ENCODE peak calls at places on chromosome 17, in nine cellular contexts. N is adrenal gland, F is AG09319, O is B cell, S is GM12865, T is osteoblast, W is choroid plexus epithelial cell, D is cardiac muscle cell, I is HFFc6. G is an unnamed sample.

GRCh38 chr17:45413498-45413923 is 19.2 kb downstream of the ARHGAP27 start:
- DNase-seq in N (no peak), F (no peak), O (peak; percentile 84), S (no peak), T (peak; percentile 47), W (no peak), D (no peak), I (no peak), G (no peak)

GRCh38 chr17:77020973-77021372 is 119.8 kb upstream of the SEC14L1 start:
- DNase-seq in N (no peak), F (no peak), O (no peak), S (no peak), T (no peak), W (no peak), D (no peak), I (no peak), G (no peak)

GRCh38 chr17:15351925-15352324 is 10.5 kb upstream of the TEKT3 start:
- DNase-seq in N (peak; percentile 48), F (peak; percentile 56), O (no peak), S (no peak), T (peak; percentile 92), W (peak; percentile 85), D (no peak), I (peak; percentile 55), G (no peak)

GRCh38 chr17:74822329-74823175 is 37.1 kb downstream of the GRIN2C start:
- DNase-seq in N (no peak), F (no peak), O (no peak), S (no peak), T (no peak), W (no peak), D (no peak), I (no peak), G (no peak)

GRCh38 chr17:74977802-74978201 is 5.2 kb upstream of the HID1 start:
- DNase-seq in N (no peak), F (no peak), O (no peak), S (no peak), T (peak; percentile 76), W (no peak), D (no peak), I (no peak), G (no peak)

GRCh38 chr17:31802502-31802901 is 56.5 kb downstream of the COPRS start:
- DNase-seq in N (no peak), F (no peak), O (no peak), S (peak; percentile 51), T (no peak), W (peak; percentile 20), D (peak; percentile 5), I (no peak), G (no peak)

GRCh38 chr17:53626286-53626685 is 196.4 kb upstream of the KIF2B start:
- DNase-seq in N (no peak), F (no peak), O (no peak), S (no peak), T (peak; percentile 71), W (peak; percentile 13), D (no peak), I (peak; percentile 11), G (no peak)

GRCh38 chr17:79573196-79573929 is 37.5 kb downstream of the RBFOX3 start:
- DNase-seq in N (no peak), F (no peak), O (no peak), S (no peak), T (peak; percentile 52), W (no peak), D (no peak), I (no peak), G (peak; percentile 46)

GRCh38 chr17:40033339-40033738 is 18.1 kb downstream of the CSF3 start:
- DNase-seq in N (no peak), F (no peak), O (no peak), S (no peak), T (no peak), W (no peak), D (no peak), I (no peak), G (no peak)

GRCh38 chr17:41691031-41691777 is 2.5 kb downstream of the EIF1 start:
- DNase-seq in N (no peak), F (no peak), O (no peak), S (no peak), T (no peak), W (peak; percentile 20), D (no peak), I (no peak), G (no peak)

GRCh38 chr17:11944587-11944986 is 52.7 kb downstream of the ZNF18 start:
- DNase-seq in N (no peak), F (no peak), O (no peak), S (no peak), T (peak; percentile 42), W (no peak), D (no peak), I (no peak), G (no peak)

GRCh38 chr17:66302761-66303626 is 581 bp downstream of the PRKCA start:
- DNase-seq in N (peak; percentile 72), F (no peak), O (no peak), S (peak; percentile 37), T (peak; percentile 77), W (peak; percentile 43), D (peak; percentile 73), I (peak; percentile 25), G (no peak)

GRCh38 chr17:76781056-76781982 is 43.4 kb downstream of the MFSD11 start:
- DNase-seq in N (no peak), F (no peak), O (no peak), S (peak; percentile 3), T (no peak), W (peak; percentile 23), D (peak; percentile 46), I (no peak), G (no peak)

GRCh38 chr17:19341641-19342610 is 20.6 kb downstream of the B9D1 start:
- DNase-seq in N (peak; percentile 16), F (no peak), O (no peak), S (no peak), T (peak; percentile 95), W (peak; percentile 33), D (peak; percentile 57), I (no peak), G (peak; percentile 60)

GRCh38 chr17:36507266-36507665 is 20.8 kb downstream of the ZNHIT3 start:
- DNase-seq in N (no peak), F (no peak), O (no peak), S (no peak), T (no peak), W (no peak), D (no peak), I (no peak), G (no peak)

GRCh38 chr17:76477576-76477975 is 10.2 kb downstream of the AANAT start:
- DNase-seq in N (no peak), F (no peak), O (no peak), S (no peak), T (no peak), W (no peak), D (no peak), I (no peak), G (no peak)

GRCh38 chr17:45824901-45825492 is 19.7 kb upstream of the SPPL2C start:
- DNase-seq in N (no peak), F (no peak), O (no peak), S (no peak), T (no peak), W (no peak), D (no peak), I (no peak), G (no peak)

GRCh38 chr17:82843904-82844640 is 4.2 kb upstream of the ZNF750 start:
- DNase-seq in N (no peak), F (no peak), O (no peak), S (peak; percentile 46), T (peak; percentile 19), W (no peak), D (no peak), I (no peak), G (peak; percentile 68)

GRCh38 chr17:82844796-82845162 is 5.0 kb upstream of the ZNF750 start:
- DNase-seq in N (no peak), F (no peak), O (no peak), S (no peak), T (peak; percentile 46), W (no peak), D (no peak), I (no peak), G (peak; percentile 56)

GRCh38 chr17:82845163-82845807 is 5.5 kb upstream of the ZNF750 start:
- DNase-seq in N (no peak), F (no peak), O (no peak), S (no peak), T (peak; percentile 2), W (peak; percentile 74), D (no peak), I (no peak), G (peak; percentile 84)

GRCh38 chr17:82848022-82848592 is 8.3 kb upstream of the ZNF750 start:
- DNase-seq in N (no peak), F (no peak), O (no peak), S (no peak), T (peak; percentile 93), W (peak; percentile 90), D (no peak), I (no peak), G (peak; percentile 68)

DNA sequence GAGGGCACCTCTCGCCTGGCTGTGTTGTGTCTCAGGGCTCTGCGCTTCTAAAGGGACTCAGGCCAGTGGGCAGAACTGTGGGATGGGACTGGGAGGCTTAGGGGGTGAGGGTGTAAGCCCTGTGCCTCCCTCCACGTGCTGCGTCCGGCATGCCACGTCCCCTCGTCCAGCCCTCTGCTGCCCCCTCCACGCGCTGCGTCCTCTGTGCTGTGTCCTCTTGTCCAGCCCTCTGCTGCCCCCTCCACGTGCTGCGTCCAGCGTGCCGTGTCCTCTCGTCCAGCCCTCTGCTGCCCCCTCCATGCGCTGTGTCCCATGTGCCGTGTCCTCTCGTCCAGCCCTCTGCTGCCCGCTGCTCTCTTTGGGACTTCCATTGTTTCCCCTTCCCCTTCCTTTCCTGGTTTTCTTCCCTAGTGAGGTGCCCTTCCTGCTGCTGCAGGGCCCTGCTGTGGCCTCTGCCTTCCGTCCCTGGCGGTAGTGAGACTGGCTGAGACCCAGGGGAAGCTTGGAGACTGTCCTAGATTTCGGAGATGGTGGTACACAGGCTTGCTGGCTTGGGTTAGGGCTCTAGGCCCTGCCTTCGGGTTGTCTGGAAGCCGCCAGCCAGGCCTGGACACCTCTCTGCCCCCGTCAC is 6.4 kb upstream of the ZNF750 start:
- DNase-seq in N (no peak), F (no peak), O (no peak), S (no peak), T (peak; percentile 61), W (no peak), D (no peak), I (no peak), G (peak; percentile 78)
- TF ChIP-seq CTCF in N (no peak), F (no peak), O (no peak), S (no peak), T (no peak), W (no peak), D (no peak), I (no peak), G (no peak)

GRCh38 chr17:8662973-8663372 is 32.4 kb upstream of the MYH10 start:
- DNase-seq in N (no peak), F (no peak), O (no peak), S (no peak), T (no peak), W (no peak), D (no peak), I (no peak), G (no peak)
- TF ChIP-seq CTCF in N (no peak), F (no peak), O (no peak), S (no peak), T (no peak), W (no peak), D (no peak), I (no peak), G (no peak)

GRCh38 chr17:4733073-4733531 is 1.9 kb downstream of the MED11 start:
- DNase-seq in N (no peak), F (no peak), O (peak; percentile 83), S (peak; percentile 82), T (no peak), W (no peak), D (no peak), I (no peak), G (no peak)
- TF ChIP-seq CTCF in N (no peak), F (no peak), O (peak; percentile 76), S (peak; percentile 53), T (peak; percentile 30), W (peak; percentile 33), D (no peak), I (peak; percentile 46), G (no peak)

GRCh38 chr17:83200231-83200699 is 120.9 kb downstream of the METRNL start:
- DNase-seq in N (no peak), F (no peak), O (peak; percentile 49), S (peak; percentile 39), T (peak; percentile 97), W (no peak), D (no peak), I (no peak), G (peak; percentile 84)
- TF ChIP-seq CTCF in N (no peak), F (no peak), O (no peak), S (no peak), T (no peak), W (no peak), D (no peak), I (no peak), G (no peak)